ENCODE peak calls at places on chromosome 9, in eight cellular contexts. Q is OCI-LY7; C is globus pallidus; S is fibroblast of mammary gland; Z is activated T-helper 1 cell treated with anti-CD3 and anti-CD28 coated beads, Interleukin-2, amount 50 U/mL, for 16 hours; U is heart left ventricle; T is K562; I is bronchial epithelial cell. V is an unnamed sample.

GRCh38 chr9:34557421-34558321 is 31.9 kb downstream of the CNTFR start:
- DNase-seq in Q (no peak), C (no peak), S (no peak), Z (no peak), U (no peak), T (no peak), I (no peak), V (no peak)

GRCh38 chr9:112532427-112532826 is 45.8 kb downstream of the KIAA1958 start:
- DNase-seq in Q (no peak), C (no peak), S (peak), Z (no peak), U (no peak), T (no peak), I (peak), V (peak)

GRCh38 chr9:127167560-127168326 is 45.3 kb upstream of the ANGPTL2 start:
- DNase-seq in Q (peak), C (no peak), S (no peak), Z (no peak), U (no peak), T (no peak), I (no peak), V (no peak)

GRCh38 chr9:111429175-111429574 is 55.0 kb downstream of the ECPAS start:
- DNase-seq in Q (no peak), C (no peak), S (peak), Z (no peak), U (no peak), T (no peak), I (peak), V (peak)

GRCh38 chr9:118595719-118596305 is 773.4 kb downstream of the BRINP1 start:
- DNase-seq in Q (peak), C (peak), S (peak), Z (no peak), U (no peak), T (no peak), I (peak), V (peak)

GRCh38 chr9:131233989-131234388 is 42.3 kb downstream of the FAM78A start:
- DNase-seq in Q (no peak), C (no peak), S (no peak), Z (no peak), U (peak), T (no peak), I (no peak), V (no peak)

GRCh38 chr9:78595200-78595945 is 298.4 kb downstream of the PSAT1 start:
- DNase-seq in Q (no peak), C (no peak), S (no peak), Z (no peak), U (no peak), T (no peak), I (no peak), V (peak)

GRCh38 chr9:37528652-37529072 is 42.9 kb downstream of the POLR1E start:
- DNase-seq in Q (peak), C (no peak), S (peak), Z (peak), U (no peak), T (no peak), I (peak), V (peak)

GRCh38 chr9:134502261-134503211 is 139.1 kb upstream of the COL5A1 start:
- DNase-seq in Q (no peak), C (no peak), S (peak), Z (no peak), U (peak), T (peak), I (peak), V (peak)

GRCh38 chr9:9498846-9499245 is 1114.0 kb downstream of the PTPRD start:
- DNase-seq in Q (no peak), C (peak), S (no peak), Z (no peak), U (no peak), T (no peak), I (no peak), V (no peak)

V was measured in iris pigment epithelial cell.